ENCODE peak calls at places on chromosomes 5 and 9, in nine cellular contexts. L is activated CD8-positive, alpha-beta T cell treated with anti-CD3 and anti-CD28 coated beads, Interleukin-2, amount 10 ng/mL, durations not matched to agents 7 days and 5 days; R is heart left ventricle; V is heart right ventricle; F is gastrocnemius medialis; A is effector memory CD8-positive, alpha-beta T cell; S is A549; Y is T-helper 17 cell; G is naive B cell. E is an unnamed sample.

GRCh38 chr9:89463986-89464901 is 33.7 kb downstream of the SEMA4D start:
- ATAC-seq in L (peak), R (no peak), V (no peak), F (no peak), A (peak), S (no peak), Y (peak), G (peak), E (peak)

GRCh38 chr5:139293199-139293503 is 389 bp upstream of the MATR3 start:
- ATAC-seq in L (no peak), R (no peak), V (no peak), F (no peak), A (no peak), S (no peak), Y (no peak), G (peak), E (no peak)

GRCh38 chr9:124216474-124217176 is 41.1 kb upstream of the NEK6 start:
- ATAC-seq in L (peak), R (peak), V (no peak), F (no peak), A (peak), S (no peak), Y (peak), G (peak), E (peak)

GRCh38 chr5:94433393-94434149 is 184.8 kb downstream of the KIAA0825 start:
- ATAC-seq in L (no peak), R (peak), V (peak), F (peak), A (no peak), S (no peak), Y (no peak), G (no peak), E (no peak)

GRCh38 chr9:127884427-127884911 is 7.0 kb upstream of the AK1 start:
- ATAC-seq in L (no peak), R (peak), V (peak), F (no peak), A (no peak), S (peak), Y (no peak), G (no peak), E (no peak)

GRCh38 chr5:51378061-51378409 is 5.2 kb upstream of the ISL1 start:
- ATAC-seq in L (no peak), R (no peak), V (no peak), F (no peak), A (no peak), S (no peak), Y (no peak), G (no peak), E (no peak)

GRCh38 chr5:91189480-91190332 is 193.4 kb downstream of the ARRDC3 start:
- ATAC-seq in L (no peak), R (peak), V (peak), F (peak), A (no peak), S (peak), Y (no peak), G (no peak), E (no peak)

GRCh38 chr5:126464959-126465358 is 41.8 kb downstream of the GRAMD2B start:
- ATAC-seq in L (no peak), R (no peak), V (no peak), F (no peak), A (no peak), S (peak), Y (no peak), G (no peak), E (no peak)